ENCODE peak calls at places on chromosomes 1 and 21, in eight cellular contexts. O is SJSA1, Z is keratinocyte, W is ovary, S is tibial artery, C is upper lobe of right lung, T is GM23248, A is mucosa of descending colon. B is an unnamed sample.
A peak's percentile ranks its signal among the peaks of the same experiment; 100 is the strongest.

GRCh38 chr1:27562021-27562420 is 41.9 kb downstream of the AHDC1 start:
- DNase-seq in O (no peak), Z (no peak), W (peak; percentile 70), S (no peak), C (no peak), T (no peak), A (no peak), B (no peak)

GRCh38 chr1:5978452-5978851 is 13.8 kb downstream of the NPHP4 start:
- DNase-seq in O (no peak), Z (no peak), W (no peak), S (no peak), C (peak; percentile 66), T (peak; percentile 34), A (no peak), B (no peak)

GRCh38 chr1:181137217-181137743 is 48.8 kb downstream of the IER5 start:
- DNase-seq in O (no peak), Z (no peak), W (no peak), S (no peak), C (no peak), T (no peak), A (no peak), B (no peak)

GRCh38 chr1:222416001-222416791 is 131.7 kb downstream of the HHIPL2 start:
- DNase-seq in O (no peak), Z (no peak), W (no peak), S (no peak), C (no peak), T (no peak), A (no peak), B (no peak)

GRCh38 chr1:114025609-114026401 is 46.5 kb downstream of the OLFML3 start:
- DNase-seq in O (no peak), Z (no peak), W (no peak), S (no peak), C (no peak), T (peak; percentile 78), A (no peak), B (no peak)

GRCh38 chr1:159927887-159928431 is 2.7 kb upstream of the TAGLN2 start:
- DNase-seq in O (no peak), Z (no peak), W (no peak), S (no peak), C (peak; percentile 48), T (no peak), A (no peak), B (no peak)

GRCh38 chr1:42822833-42823392 is 5.7 kb upstream of the SVBP start:
- DNase-seq in O (no peak), Z (no peak), W (no peak), S (no peak), C (no peak), T (peak; percentile 57), A (no peak), B (no peak)

GRCh38 chr1:99680258-99680657 is 34.3 kb downstream of the PALMD start:
- DNase-seq in O (no peak), Z (no peak), W (no peak), S (no peak), C (no peak), T (peak; percentile 50), A (no peak), B (no peak)

GRCh38 chr21:15850645-15851044 is 120.9 kb downstream of the USP25 start:
- DNase-seq in O (no peak), Z (no peak), W (no peak), S (no peak), C (no peak), T (peak; percentile 52), A (no peak), B (no peak)

GRCh38 chr21:25944672-25945213 is 210.0 kb downstream of the GABPA start:
- DNase-seq in O (no peak), Z (no peak), W (no peak), S (no peak), C (no peak), T (peak; percentile 40), A (no peak), B (no peak)

GRCh38 chr1:43982241-43982640 is 3.2 kb downstream of the B4GALT2 start:
- DNase-seq in O (no peak), Z (no peak), W (no peak), S (no peak), C (peak; percentile 59), T (no peak), A (no peak), B (no peak)

GRCh38 chr1:121444096-121444495 is 259.3 kb downstream of the SRGAP2C start:
- DNase-seq in O (no peak), Z (no peak), W (no peak), S (no peak), C (no peak), T (peak; percentile 13), A (no peak), B (no peak)

GRCh38 chr1:185916866-185917265 is 182.7 kb downstream of the HMCN1 start:
- DNase-seq in O (no peak), Z (no peak), W (no peak), S (no peak), C (no peak), T (peak; percentile 69), A (no peak), B (no peak)

GRCh38 chr1:64885648-64886047 is 80.7 kb downstream of the JAK1 start:
- DNase-seq in O (no peak), Z (no peak), W (no peak), S (no peak), C (no peak), T (no peak), A (no peak), B (no peak)

GRCh38 chr1:89808429-89809117 is 12.3 kb upstream of the LRRC8D start:
- DNase-seq in O (peak; percentile 62), Z (no peak), W (no peak), S (no peak), C (no peak), T (peak; percentile 76), A (no peak), B (no peak)

GRCh38 chr1:212558665-212559480 is 49.7 kb upstream of the ATF3 start:
- DNase-seq in O (peak; percentile 88), Z (peak; percentile 42), W (peak; percentile 95), S (peak; percentile 92), C (peak; percentile 96), T (peak; percentile 98), A (peak; percentile 96), B (peak; percentile 90)

GRCh38 chr1:28028873-28029654 is 59.3 kb downstream of the EYA3 start:
- DNase-seq in O (no peak), Z (no peak), W (no peak), S (no peak), C (no peak), T (peak; percentile 34), A (no peak), B (no peak)

GRCh38 chr21:35996217-35996616 is 64.1 kb downstream of the SETD4 start:
- DNase-seq in O (no peak), Z (no peak), W (no peak), S (no peak), C (no peak), T (no peak), A (no peak), B (no peak)

GRCh38 chr1:76106251-76106650 is 31.7 kb downstream of the ST6GALNAC3 start:
- DNase-seq in O (no peak), Z (no peak), W (no peak), S (no peak), C (no peak), T (no peak), A (no peak), B (no peak)

DNA sequence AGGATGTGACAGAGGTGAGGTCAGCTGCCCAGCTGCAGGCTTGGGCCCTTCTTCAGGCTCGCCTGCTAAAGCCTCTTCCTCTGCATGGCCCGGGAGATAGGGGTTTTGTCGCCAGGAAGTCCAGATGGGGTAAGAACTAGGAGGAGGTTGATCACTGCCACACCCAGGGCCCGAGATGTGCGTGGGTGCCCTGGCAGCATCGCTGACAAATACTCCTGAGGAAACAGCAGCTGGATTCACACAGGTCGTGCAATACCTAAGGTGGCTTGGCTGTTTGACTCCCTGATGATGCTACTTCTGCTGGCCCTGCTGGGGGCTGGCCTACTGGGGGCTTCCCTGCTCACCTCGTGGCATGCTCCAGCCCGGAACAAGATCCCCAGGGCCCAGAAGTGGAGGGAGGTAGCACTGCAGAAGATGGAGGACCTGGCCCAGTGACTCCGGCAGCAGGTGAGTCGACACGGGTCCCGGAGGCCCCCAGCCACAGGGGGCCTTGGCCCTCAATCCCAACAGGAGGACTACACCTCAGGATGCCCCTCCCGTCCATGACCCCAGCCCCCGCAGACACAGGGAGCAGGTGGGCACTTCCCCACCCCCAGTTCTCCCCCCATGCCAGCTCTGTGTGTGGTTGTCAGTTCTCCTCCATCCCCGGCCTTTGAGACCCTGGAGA is 29.6 kb downstream of the FAAH start:
- DNase-seq in O (no peak), Z (no peak), W (no peak), S (no peak), C (no peak), T (no peak), A (no peak), B (no peak)
- H3K4me3 ChIP-seq in O (no peak overlapping the region), Z (no peak overlapping the region), W (no peak overlapping the region), S (no peak overlapping the region), C (no peak overlapping the region), T (no peak overlapping the region), A (no peak overlapping the region), B (no peak overlapping the region)

DNA sequence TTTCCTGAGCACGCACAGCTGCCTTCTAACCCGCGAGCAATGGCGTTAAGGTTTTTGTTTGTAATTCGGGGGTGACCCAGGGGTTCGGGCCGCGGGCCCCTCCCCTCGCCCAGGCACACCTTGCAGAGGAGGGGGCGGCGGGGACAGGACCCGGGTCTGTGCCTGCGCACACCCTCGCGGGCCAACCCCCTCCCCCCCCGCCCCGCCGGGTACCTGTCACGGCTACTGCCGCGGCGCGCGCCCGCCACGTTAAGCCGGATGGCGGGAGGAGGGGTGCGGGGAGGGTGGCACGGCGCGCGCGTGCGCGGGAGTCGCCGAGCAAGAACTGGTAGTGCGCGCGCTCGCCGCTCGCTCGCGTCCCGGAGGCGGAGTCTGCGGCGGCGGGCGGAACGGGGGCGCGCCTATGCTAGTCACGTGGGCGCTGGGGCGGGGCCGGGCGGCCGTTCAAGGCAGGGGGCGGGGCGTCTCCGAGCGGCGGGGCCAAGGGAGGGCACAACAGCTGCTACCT is at the start of gene TPTE:
- DNase-seq in O (no peak), Z (no peak), W (no peak), S (no peak), C (no peak), T (no peak), A (no peak), B (no peak)
- H3K9me3 ChIP-seq in O (peaks cover 3% of the 10 kb centered on the region), Z (peaks cover 12% of the 10 kb centered on the region), W (no peaks in the 10 kb centered on the region), S (peaks cover 8% of the 10 kb centered on the region), C (peaks cover 3% of the 10 kb centered on the region), T (no peaks in the 10 kb centered on the region), A (peaks cover 80% of the 10 kb centered on the region), B (peaks cover 14% of the 10 kb centered on the region)

DNA sequence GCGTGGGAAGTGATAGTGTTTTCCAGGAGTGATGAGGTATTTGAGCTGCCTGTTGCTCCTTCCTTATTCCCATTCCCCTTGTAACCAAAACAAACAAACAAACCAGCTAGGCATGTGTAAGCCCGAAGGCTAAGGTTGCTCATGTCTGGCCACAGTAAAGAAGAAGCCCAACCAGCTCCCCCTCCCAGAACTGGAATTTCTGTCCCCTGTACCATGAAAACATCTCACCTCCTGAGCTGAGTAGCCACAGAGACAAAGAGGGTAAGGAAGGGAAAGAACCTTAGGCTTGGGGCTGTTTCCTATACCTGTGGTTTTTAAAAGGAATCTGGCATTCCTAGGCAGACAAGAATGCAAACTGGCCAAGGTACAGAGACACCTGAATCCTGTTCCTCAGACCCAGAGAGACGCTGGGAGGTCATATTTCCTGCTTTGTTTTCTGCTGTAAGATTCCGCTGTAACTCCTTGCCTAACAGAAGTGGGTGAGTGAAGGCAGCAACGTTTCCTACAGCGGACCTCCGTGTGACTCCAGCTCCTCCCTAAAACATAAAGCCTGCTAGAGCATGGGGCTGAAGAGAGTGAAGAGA is 41.7 kb upstream of the RAB4A start:
- DNase-seq in O (no peak), Z (no peak), W (no peak), S (no peak), C (no peak), T (peak; percentile 49), A (no peak), B (no peak)
- H3K4me3 ChIP-seq in O (no peak overlapping the region), Z (no peak overlapping the region), W (no peak overlapping the region), S (peak overlapping the region; percentile 4), C (no peak overlapping the region), T (no peak overlapping the region), A (no peak overlapping the region), B (no peak overlapping the region)

GRCh38 chr1:143680304-143680703 is 291.5 kb downstream of the FAM72C start:
- DNase-seq in O (no peak), Z (no peak), W (no peak), S (no peak), C (no peak), T (no peak), A (no peak), B (no peak)
- H3K9me3 ChIP-seq in O (no peaks in the 10 kb centered on the region), Z (no peaks in the 10 kb centered on the region), W (no peaks in the 10 kb centered on the region), S (no peaks in the 10 kb centered on the region), C (no peaks in the 10 kb centered on the region), T (no peaks in the 10 kb centered on the region), A (no peaks in the 10 kb centered on the region), B (no peaks in the 10 kb centered on the region)

B was measured in CD4-positive, CD25-positive, alpha-beta regulatory T cell.